ENCODE peak calls at places on chromosomes 6 and 20, in seven cellular contexts. One of them, this sample, is unnamed.

GRCh38 chr6:46983007-46983411 is 59.1 kb downstream of the ADGRF1 start:
- DNase-seq in 8988T: no peak
- DNase-seq in right cardiac atrium: no peak
- DNase-seq in BJ: peak
- DNase-seq in NCI-H1930: no peak
- DNase-seq in HEK293T: peak
- DNase-seq in GM18507: no peak
- DNase-seq in this sample: peak

GRCh38 chr20:41871063-41871462 is 252.9 kb upstream of the CHD6 start:
- DNase-seq in 8988T: no peak
- DNase-seq in right cardiac atrium: no peak
- DNase-seq in BJ: no peak
- DNase-seq in NCI-H1930: no peak
- DNase-seq in HEK293T: no peak
- DNase-seq in GM18507: no peak
- DNase-seq in this sample: no peak

GRCh38 chr20:49303211-49303610 is 25.4 kb upstream of the ZNFX1 start:
- DNase-seq in 8988T: no peak
- DNase-seq in right cardiac atrium: peak
- DNase-seq in BJ: peak
- DNase-seq in NCI-H1930: no peak
- DNase-seq in HEK293T: no peak
- DNase-seq in GM18507: no peak
- DNase-seq in this sample: no peak

GRCh38 chr20:23003077-23003476 is 32.0 kb upstream of the SSTR4 start:
- DNase-seq in 8988T: no peak
- DNase-seq in right cardiac atrium: no peak
- DNase-seq in BJ: no peak
- DNase-seq in NCI-H1930: no peak
- DNase-seq in HEK293T: no peak
- DNase-seq in GM18507: no peak
- DNase-seq in this sample: no peak

GRCh38 chr20:53342429-53342828 is 251.2 kb downstream of the ZNF217 start:
- DNase-seq in 8988T: no peak
- DNase-seq in right cardiac atrium: no peak
- DNase-seq in BJ: no peak
- DNase-seq in NCI-H1930: no peak
- DNase-seq in HEK293T: no peak
- DNase-seq in GM18507: no peak
- DNase-seq in this sample: no peak

GRCh38 chr6:70985151-70985550 is 28.3 kb upstream of the B3GAT2 start:
- DNase-seq in 8988T: no peak
- DNase-seq in right cardiac atrium: no peak
- DNase-seq in BJ: no peak
- DNase-seq in NCI-H1930: no peak
- DNase-seq in HEK293T: no peak
- DNase-seq in GM18507: no peak
- DNase-seq in this sample: no peak

GRCh38 chr6:3350252-3350826 is 91.6 kb downstream of the PSMG4 start:
- DNase-seq in 8988T: no peak
- DNase-seq in right cardiac atrium: no peak
- DNase-seq in BJ: no peak
- DNase-seq in NCI-H1930: no peak
- DNase-seq in HEK293T: no peak
- DNase-seq in GM18507: no peak
- DNase-seq in this sample: no peak

GRCh38 chr20:64064145-64064698 is 1.2 kb downstream of the TCEA2 start:
- DNase-seq in 8988T: no peak
- DNase-seq in right cardiac atrium: no peak
- DNase-seq in BJ: peak
- DNase-seq in NCI-H1930: no peak
- DNase-seq in HEK293T: no peak
- DNase-seq in GM18507: no peak
- DNase-seq in this sample: no peak

GRCh38 chr6:79708094-79708791 is 77.1 kb downstream of the SH3BGRL2 start:
- DNase-seq in 8988T: no peak
- DNase-seq in right cardiac atrium: no peak
- DNase-seq in BJ: no peak
- DNase-seq in NCI-H1930: no peak
- DNase-seq in HEK293T: no peak
- DNase-seq in GM18507: no peak
- DNase-seq in this sample: no peak

GRCh38 chr6:41594326-41594725 is 43.9 kb upstream of the MDFI start:
- DNase-seq in 8988T: no peak
- DNase-seq in right cardiac atrium: no peak
- DNase-seq in BJ: peak
- DNase-seq in NCI-H1930: no peak
- DNase-seq in HEK293T: no peak
- DNase-seq in GM18507: no peak
- DNase-seq in this sample: no peak

GRCh38 chr6:129314575-129314974 is 395.4 kb downstream of the ARHGAP18 start:
- DNase-seq in 8988T: no peak
- DNase-seq in right cardiac atrium: peak
- DNase-seq in BJ: no peak
- DNase-seq in NCI-H1930: no peak
- DNase-seq in HEK293T: no peak
- DNase-seq in GM18507: no peak
- DNase-seq in this sample: no peak

GRCh38 chr6:148457137-148457842 is 114.7 kb downstream of the SASH1 start:
- DNase-seq in 8988T: no peak
- DNase-seq in right cardiac atrium: no peak
- DNase-seq in BJ: no peak
- DNase-seq in NCI-H1930: no peak
- DNase-seq in HEK293T: no peak
- DNase-seq in GM18507: no peak
- DNase-seq in this sample: no peak

GRCh38 chr6:11929451-11929850 is 82.7 kb upstream of the HIVEP1 start:
- DNase-seq in 8988T: no peak
- DNase-seq in right cardiac atrium: no peak
- DNase-seq in BJ: no peak
- DNase-seq in NCI-H1930: no peak
- DNase-seq in HEK293T: no peak
- DNase-seq in GM18507: no peak
- DNase-seq in this sample: no peak

GRCh38 chr20:3753098-3753497 is 14.5 kb downstream of the ADISSP start:
- DNase-seq in 8988T: peak
- DNase-seq in right cardiac atrium: peak
- DNase-seq in BJ: no peak
- DNase-seq in NCI-H1930: peak
- DNase-seq in HEK293T: peak
- DNase-seq in GM18507: peak
- DNase-seq in this sample: no peak

GRCh38 chr6:22444335-22444734 is 125.0 kb upstream of the HDGFL1 start:
- DNase-seq in 8988T: no peak
- DNase-seq in right cardiac atrium: no peak
- DNase-seq in BJ: no peak
- DNase-seq in NCI-H1930: no peak
- DNase-seq in HEK293T: no peak
- DNase-seq in GM18507: no peak
- DNase-seq in this sample: no peak

GRCh38 chr20:12528591-12529041 is 480.2 kb upstream of the SPTLC3 start:
- DNase-seq in 8988T: no peak
- DNase-seq in right cardiac atrium: no peak
- DNase-seq in BJ: no peak
- DNase-seq in NCI-H1930: no peak
- DNase-seq in HEK293T: no peak
- DNase-seq in GM18507: no peak
- DNase-seq in this sample: no peak

GRCh38 chr6:71312089-71312488 is 23.5 kb downstream of the OGFRL1 start:
- DNase-seq in 8988T: no peak
- DNase-seq in right cardiac atrium: no peak
- DNase-seq in BJ: no peak
- DNase-seq in NCI-H1930: no peak
- DNase-seq in HEK293T: no peak
- DNase-seq in GM18507: no peak
- DNase-seq in this sample: no peak

This sample was measured in NCI-H1417 treated with DMSO at 0.1 percent for 48 hours.